ENCODE peak calls at places on chromosomes 12 and 14, in ten cellular contexts. S is EL; V is stimulated activated CD4-positive, alpha-beta T cell treated with anti-CD3 and anti-CD28 coated beads, Interleukin-12 subunit alpha, Interleukin-12 subunit beta, amount 100 ng/mL, for 24 hours; N is stimulated activated naive CD8-positive, alpha-beta T cell treated with anti-CD3 and anti-CD28 coated beads, Interleukin-15, Interleukin-2, amounts not matched to agents 100 U/mL and 50 U/mL, for 24 hours; P is sciatic nerve; U is amniotic stem cell; C is Kasumi-1; Y is NCI-H1092 treated with DMSO at 0.1 percent for 48 hours; A is effector CD4-positive, alpha-beta T cell; F is RCC 7860. G is an unnamed sample.

GRCh38 chr14:21077672-21078071 is 7.6 kb downstream of the ARHGEF40 start:
- DNase-seq in S (no peak), V (no peak), N (no peak), P (no peak), U (no peak), C (no peak), Y (no peak), A (no peak), F (no peak), G (no peak)

GRCh38 chr12:25734529-25735180 is 181.6 kb upstream of the LMNTD1 start:
- DNase-seq in S (no peak), V (no peak), N (no peak), P (no peak), U (no peak), C (no peak), Y (no peak), A (no peak), F (no peak), G (no peak)

GRCh38 chr12:20549115-20549719 is 145.9 kb upstream of the SLCO1C1 start:
- DNase-seq in S (peak; percentile 46), V (no peak), N (no peak), P (no peak), U (no peak), C (peak; percentile 44), Y (no peak), A (no peak), F (no peak), G (no peak)

GRCh38 chr14:77206261-77206824 is 24.7 kb downstream of the TMEM63C start:
- DNase-seq in S (no peak), V (no peak), N (no peak), P (no peak), U (no peak), C (no peak), Y (peak; percentile 31), A (no peak), F (no peak), G (no peak)

GRCh38 chr12:51519755-51520154 is 71.3 kb upstream of the SCN8A start:
- DNase-seq in S (no peak), V (no peak), N (no peak), P (no peak), U (no peak), C (no peak), Y (no peak), A (no peak), F (no peak), G (no peak)

GRCh38 chr14:59585891-59586554 is 9.4 kb upstream of the CCDC175 start:
- DNase-seq in S (no peak), V (no peak), N (no peak), P (no peak), U (no peak), C (peak; percentile 37), Y (no peak), A (no peak), F (no peak), G (no peak)

GRCh38 chr14:29144598-29144997 is 378.0 kb downstream of the FOXG1 start:
- DNase-seq in S (peak; percentile 91), V (no peak), N (no peak), P (no peak), U (peak; percentile 76), C (no peak), Y (no peak), A (no peak), F (peak; percentile 4), G (no peak)

GRCh38 chr12:69196302-69197288 is 42.8 kb upstream of the CPSF6 start:
- DNase-seq in S (peak; percentile 1), V (no peak), N (no peak), P (no peak), U (no peak), C (peak; percentile 18), Y (no peak), A (no peak), F (no peak), G (no peak)

GRCh38 chr12:106455100-106455499 is 97.6 kb downstream of the POLR3B start:
- DNase-seq in S (no peak), V (no peak), N (no peak), P (no peak), U (no peak), C (no peak), Y (no peak), A (no peak), F (no peak), G (no peak)

GRCh38 chr12:78483767-78484315 is 380.7 kb upstream of the SYT1 start:
- DNase-seq in S (no peak), V (no peak), N (no peak), P (no peak), U (no peak), C (no peak), Y (peak; percentile 28), A (no peak), F (no peak), G (no peak)

GRCh38 chr12:107404981-107405380 is 280.6 kb upstream of the PWP1 start:
- DNase-seq in S (peak; percentile 41), V (no peak), N (peak; percentile 43), P (no peak), U (no peak), C (peak; percentile 0), Y (peak; percentile 28), A (no peak), F (peak; percentile 28), G (no peak)